ENCODE peak calls at places on chromosomes 3 and 15, in seven cellular contexts. I, Z, S, Y, A, H and E are unnamed samples.

GRCh38 chr15:48336940-48337339 is 5.7 kb downstream of the DUT start:
- DNase-seq in Z (no peak), Y (peak), S (peak), A (no peak), H (no peak), I (peak), E (no peak)

GRCh38 chr3:188239035-188239434 is 85.1 kb downstream of the LPP start:
- DNase-seq in I (no peak), H (no peak), A (no peak), Z (no peak), S (peak), Y (no peak), E (no peak)

GRCh38 chr3:142828703-142829304 is 60.1 kb downstream of the PCOLCE2 start:
- DNase-seq in I (peak), A (no peak), S (peak), Y (peak), H (peak), Z (peak), E (peak)

GRCh38 chr3:105987809-105988208 is 119.0 kb upstream of the CBLB start:
- DNase-seq in I (no peak), A (no peak), Z (no peak), Y (no peak), S (no peak), H (no peak), E (no peak)

GRCh38 chr15:52018244-52018643 is 775 bp upstream of the MAPK6 start:
- DNase-seq in Y (peak), S (no peak), I (no peak), H (no peak), A (no peak), Z (peak), E (no peak)

GRCh38 chr15:42092666-42093445 is 1.5 kb downstream of the PLA2G4D start:
- DNase-seq in H (no peak), I (peak), A (no peak), Z (no peak), S (no peak), Y (peak), E (no peak)

GRCh38 chr15:98651581-98652220 is 3.4 kb downstream of the IGF1R start:
- DNase-seq in S (no peak), I (peak), A (no peak), Y (peak), Z (peak), H (no peak), E (no peak)

GRCh38 chr3:85576091-85576690 is 617.4 kb downstream of the CADM2 start:
- DNase-seq in S (peak), Y (peak), H (peak), Z (peak), I (peak), A (no peak), E (peak)

GRCh38 chr3:107063351-107063750 is 313.9 kb upstream of the CCDC54 start:
- DNase-seq in S (no peak), H (no peak), A (no peak), I (peak), Y (peak), Z (peak), E (no peak)

GRCh38 chr15:60390931-60391501 is 6.8 kb downstream of the ANXA2 start:
- DNase-seq in I (peak), Y (peak), Z (peak), A (peak), S (no peak), H (no peak), E (no peak)

GRCh38 chr3:67437090-67437489 is 217.3 kb downstream of the SUCLG2 start:
- DNase-seq in S (no peak), A (no peak), I (peak), H (no peak), Y (no peak), Z (no peak), E (no peak)

GRCh38 chr15:92861742-92862141 is 38.4 kb upstream of the CHD2 start:
- DNase-seq in I (no peak), Y (no peak), Z (no peak), A (no peak), H (no peak), S (no peak), E (no peak)

GRCh38 chr3:98657429-98657828 is 64.0 kb upstream of the CPOX start:
- DNase-seq in S (no peak), H (no peak), Z (no peak), A (no peak), I (peak), Y (peak), E (no peak)

GRCh38 chr3:63202529-63202928 is 75.6 kb upstream of the SYNPR start:
- DNase-seq in A (no peak), S (no peak), Y (no peak), H (no peak), I (peak), Z (no peak), E (no peak)

GRCh38 chr3:66048051-66048395 is 9.3 kb upstream of the MAGI1 start:
- DNase-seq in Z (no peak), I (peak), H (no peak), Y (no peak), A (no peak), S (no peak), E (no peak)
- H3K4me3 ChIP-seq in Z (no peak), I (no peak), H (no peak), Y (no peak), A (no peak), S (no peak), E (no peak)

GRCh38 chr3:15798533-15799245 is 910 bp upstream of the ANKRD28 start:
- DNase-seq in S (no peak), H (no peak), Z (no peak), I (no peak), Y (no peak), A (no peak), E (no peak)

GRCh38 chr3:15795563-15796308 is 2.0 kb downstream of the ANKRD28 start:
- DNase-seq in Y (peak), Z (peak), I (peak), A (no peak), H (no peak), S (peak), E (no peak)

GRCh38 chr3:15796331-15796730 is 1.4 kb downstream of the ANKRD28 start:
- DNase-seq in A (no peak), Z (no peak), S (no peak), H (no peak), Y (no peak), I (peak), E (no peak)

GRCh38 chr3:15796771-15797599 is 794 bp downstream of the ANKRD28 start:
- DNase-seq in Z (peak), H (peak), S (no peak), I (peak), Y (peak), A (no peak), E (no peak)

GRCh38 chr3:15797600-15798303 is at the start of gene ANKRD28:
- DNase-seq in H (no peak), A (no peak), S (peak), I (peak), Y (peak), Z (peak), E (no peak)
- TF ChIP-seq CTCF in H (no peak), A (no peak), S (peak), I (peak), Y (peak), Z (no peak), E (peak)

DNA sequence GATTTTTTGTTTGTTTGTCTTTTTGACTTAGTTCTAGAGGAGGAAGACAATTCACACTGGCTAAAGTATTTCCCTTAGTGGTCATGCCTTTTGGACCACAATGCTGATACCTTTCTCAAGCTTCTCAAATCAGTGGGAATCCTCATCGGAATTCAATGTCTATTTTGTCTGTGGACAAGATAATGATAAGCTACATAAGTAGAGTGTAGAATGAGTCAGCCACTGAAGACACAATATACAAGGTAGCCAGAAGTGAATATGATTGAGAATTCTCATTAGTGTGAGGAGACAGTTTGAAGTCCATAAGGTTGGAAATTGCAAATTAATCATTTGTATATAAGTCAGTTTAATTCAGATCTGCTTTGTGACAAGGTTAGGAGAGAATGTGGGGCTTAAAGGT is 4.1 kb downstream of the ARPP21 start:
- DNase-seq in Y (no peak), Z (no peak), H (no peak), S (no peak), I (no peak), A (no peak), E (no peak)
- H3K4me3 ChIP-seq in Y (no peak), Z (no peak), H (peak), S (peak), I (no peak), A (no peak), E (no peak)

GRCh38 chr3:155330356-155330755 is 36.9 kb upstream of the STRIT1 start:
- DNase-seq in Z (no peak), S (no peak), H (no peak), Y (no peak), I (no peak), A (no peak), E (no peak)

GRCh38 chr3:155326901-155327300 is 33.4 kb upstream of the STRIT1 start:
- DNase-seq in I (no peak), H (no peak), S (no peak), Z (no peak), A (no peak), Y (no peak), E (no peak)

GRCh38 chr3:155327430-155327829 is 33.9 kb upstream of the STRIT1 start:
- DNase-seq in H (no peak), I (no peak), Y (no peak), A (no peak), Z (no peak), S (no peak), E (no peak)

GRCh38 chr3:155332668-155333160 is 39.2 kb upstream of the STRIT1 start:
- DNase-seq in S (no peak), Y (no peak), A (no peak), H (no peak), Z (peak), I (no peak), E (no peak)

DNA sequence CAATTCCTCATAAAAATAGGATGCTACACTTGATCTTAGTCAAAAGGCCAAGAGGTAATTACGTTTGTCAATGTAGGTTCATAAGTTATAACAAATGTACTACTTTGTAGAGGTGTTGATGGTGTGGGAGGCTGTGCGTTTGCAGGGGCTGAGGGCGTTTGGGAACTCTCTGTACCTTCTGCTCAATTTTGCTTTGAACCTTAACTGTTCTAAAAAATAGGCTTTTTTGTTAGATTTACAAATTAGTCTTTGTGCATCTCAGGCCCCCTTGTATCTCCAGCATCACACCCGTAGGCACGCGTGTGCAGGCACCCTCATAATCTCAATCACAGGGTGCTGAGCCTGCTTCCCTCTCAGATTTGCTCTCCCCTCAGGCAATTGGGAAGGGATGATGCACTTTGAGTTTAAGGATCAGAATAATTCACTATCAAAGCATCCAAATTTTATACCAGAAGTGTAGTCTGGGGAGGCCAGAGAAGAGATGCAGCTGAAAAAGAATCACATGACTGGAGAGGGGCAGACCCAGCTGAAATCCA is 36.1 kb upstream of the STRIT1 start:
- DNase-seq in S (no peak), Y (no peak), A (no peak), Z (no peak), H (no peak), I (no peak), E (no peak)
- TF ChIP-seq CTCF in S (no peak), Y (no peak), A (no peak), Z (no peak), H (no peak), I (no peak), E (no peak)

GRCh38 chr3:65596511-65597224 is 442.1 kb downstream of the MAGI1 start:
- DNase-seq in Y (no peak), S (no peak), A (no peak), I (no peak), Z (no peak), H (no peak), E (no peak)
- H3K4me3 ChIP-seq in Y (no peak), S (no peak), A (peak), I (peak), Z (peak), H (peak), E (no peak)

GRCh38 chr3:163043074-163043473 is 1546.5 kb downstream of the OTOL1 start:
- DNase-seq in Z (no peak), S (no peak), Y (peak), A (no peak), I (peak), H (no peak), E (no peak)
- TF ChIP-seq CTCF in Z (peak), S (no peak), Y (peak), A (no peak), I (peak), H (no peak), E (no peak)

DNA sequence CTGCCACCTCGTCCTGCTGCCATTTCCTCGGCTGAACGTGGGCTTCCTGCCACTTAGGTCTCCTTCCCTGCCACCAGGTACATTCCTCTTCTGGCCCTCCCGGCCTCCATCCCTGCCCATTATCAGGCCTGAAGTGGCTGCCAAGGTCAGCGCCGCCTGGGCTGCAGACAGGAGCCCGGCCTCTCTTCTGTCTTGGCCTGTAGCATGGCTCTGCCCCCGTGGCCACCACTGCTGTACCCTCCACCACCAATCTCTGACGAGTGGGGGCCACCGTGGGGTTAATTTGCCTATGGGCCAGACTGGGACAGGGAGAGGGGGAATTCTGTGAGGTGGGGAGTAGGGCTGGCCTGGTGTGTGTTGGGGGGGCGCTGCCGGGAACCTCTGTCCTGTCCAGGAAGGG is 2.0 kb upstream of the BAHD1 start:
- DNase-seq in Y (no peak), I (no peak), A (no peak), Z (no peak), S (no peak), H (no peak), E (no peak)
- H3K4me3 ChIP-seq in Y (no peak), I (no peak), A (no peak), Z (no peak), S (no peak), H (no peak), E (no peak)

GRCh38 chr3:179410317-179410716 is 41.0 kb downstream of the GNB4 start:
- DNase-seq in H (no peak), A (no peak), Z (peak), S (peak), Y (peak), I (no peak), E (no peak)
- TF ChIP-seq CTCF in H (no peak), A (no peak), Z (no peak), S (peak), Y (peak), I (no peak), E (peak)